ENCODE peak calls at places on chromosomes 6 and 20, in four cellular contexts. W is GM23248, F is HCT116, P is MM.1S. T is an unnamed sample.

GRCh38 chr6:32152414-32153251 is 894 bp upstream of the PRRT1 start:
- DNase-seq in W (peak), F (no peak), P (no peak), T (peak)

GRCh38 chr20:32019563-32020463 is 9.6 kb downstream of the CCM2L start:
- DNase-seq in W (peak), F (no peak), P (no peak), T (no peak)

GRCh38 chr6:169618526-169619490 is 83.0 kb downstream of the WDR27 start:
- DNase-seq in W (peak), F (no peak), P (no peak), T (no peak)

GRCh38 chr20:32834972-32835371 is 15.2 kb downstream of the MAPRE1 start:
- DNase-seq in W (no peak), F (no peak), P (no peak), T (no peak)

GRCh38 chr20:43138061-43138860 is 51.4 kb downstream of the PTPRT start:
- DNase-seq in W (no peak), F (no peak), P (no peak), T (no peak)

GRCh38 chr6:1633366-1634021 is 23.8 kb downstream of the FOXC1 start:
- DNase-seq in W (no peak), F (no peak), P (no peak), T (no peak)

GRCh38 chr6:14366315-14366714 is 248.7 kb downstream of the CD83 start:
- DNase-seq in W (no peak), F (no peak), P (no peak), T (no peak)

GRCh38 chr20:37225146-37225545 is 36.5 kb downstream of the GHRH start:
- DNase-seq in W (no peak), F (no peak), P (no peak), T (no peak)

GRCh38 chr6:20691185-20691584 is 156.9 kb downstream of the CDKAL1 start:
- DNase-seq in W (no peak), F (no peak), P (no peak), T (no peak)

GRCh38 chr20:16601019-16601418 is 27.8 kb upstream of the KIF16B start:
- DNase-seq in W (no peak), F (no peak), P (no peak), T (no peak)

GRCh38 chr20:38612921-38613320 is 11.3 kb downstream of the ARHGAP40 start:
- DNase-seq in W (no peak), F (no peak), P (no peak), T (no peak)

GRCh38 chr6:116476021-116476678 is 15.0 kb downstream of the CALHM6 start:
- DNase-seq in W (no peak), F (no peak), P (peak), T (no peak)

GRCh38 chr6:150925655-150925928 is 60.1 kb downstream of the MTHFD1L start:
- DNase-seq in W (peak), F (no peak), P (no peak), T (no peak)

GRCh38 chr6:158911746-158912158 is 88.2 kb downstream of the RSPH3 start:
- DNase-seq in W (no peak), F (no peak), P (no peak), T (no peak)

GRCh38 chr6:124055986-124056385 is 252.3 kb downstream of the NKAIN2 start:
- DNase-seq in W (no peak), F (no peak), P (no peak), T (no peak)

GRCh38 chr20:52425253-52425652 is 233.7 kb upstream of the ZFP64 start:
- DNase-seq in W (peak), F (no peak), P (no peak), T (no peak)

DNA sequence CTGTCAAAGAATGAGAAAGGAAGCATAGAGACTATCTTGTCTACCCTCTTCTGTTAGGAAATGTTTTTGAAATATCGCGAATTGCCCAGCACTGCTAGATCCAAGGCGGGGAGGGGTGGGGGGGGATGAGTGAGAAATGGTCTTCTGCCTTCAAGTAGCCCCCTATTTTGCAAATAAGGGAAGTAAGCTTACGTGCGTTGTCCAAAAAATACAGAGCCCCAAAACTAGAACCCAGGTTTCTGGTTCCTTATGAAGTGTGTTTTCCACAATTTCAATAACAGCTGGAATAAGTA is 923 bp upstream of the ILRUN start:
- DNase-seq in W (no peak), F (no peak), P (no peak), T (no peak)
- TF ChIP-seq EZH2phosphoT487 in W (no peak), F (no peak), P (no peak), T (no peak)

GRCh38 chr6:41077536-41077935 is 4.8 kb downstream of the NFYA start:
- DNase-seq in W (no peak), F (no peak), P (no peak), T (no peak)
- TF ChIP-seq EZH2phosphoT487 in W (no peak), F (no peak), P (no peak), T (no peak)

GRCh38 chr6:88712243-88712936 is 251.0 kb downstream of the RNGTT start:
- DNase-seq in W (no peak), F (no peak), P (no peak), T (no peak)

GRCh38 chr6:88704980-88705379 is 258.4 kb downstream of the RNGTT start:
- DNase-seq in W (no peak), F (no peak), P (no peak), T (no peak)

GRCh38 chr6:88705601-88706000 is 257.8 kb downstream of the RNGTT start:
- DNase-seq in W (no peak), F (no peak), P (peak), T (no peak)

GRCh38 chr6:88708197-88708744 is 255.1 kb downstream of the RNGTT start:
- DNase-seq in W (peak), F (no peak), P (no peak), T (no peak)

DNA sequence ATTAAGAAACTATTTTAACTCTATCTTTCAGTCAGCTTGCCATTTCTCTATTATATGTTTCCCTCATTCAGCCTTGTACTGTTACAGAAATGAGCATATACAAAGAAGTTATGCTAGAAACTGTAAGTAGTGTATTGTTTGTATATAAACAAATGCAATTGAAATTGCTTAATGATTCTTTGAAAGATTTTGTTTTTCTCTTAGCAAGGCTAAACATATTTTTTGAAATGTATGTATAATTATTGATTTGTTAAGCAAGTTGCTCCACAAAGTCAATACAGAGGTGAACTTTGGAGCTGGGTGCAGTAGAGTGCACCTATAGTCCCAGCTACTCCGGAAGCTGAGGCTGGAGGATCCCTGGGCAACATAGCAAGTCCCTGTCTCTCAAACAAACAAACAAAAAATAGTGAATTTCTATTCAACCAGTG is 253.6 kb downstream of the RNGTT start:
- DNase-seq in W (no peak), F (no peak), P (no peak), T (no peak)
- TF ChIP-seq EZH2phosphoT487 in W (no peak), F (no peak), P (no peak), T (no peak)

GRCh38 chr6:41743406-41744235 is 3.6 kb downstream of the PGC start:
- DNase-seq in W (no peak), F (no peak), P (no peak), T (no peak)
- TF ChIP-seq EZH2phosphoT487 in W (no peak), F (no peak), P (no peak), T (no peak)

DNA sequence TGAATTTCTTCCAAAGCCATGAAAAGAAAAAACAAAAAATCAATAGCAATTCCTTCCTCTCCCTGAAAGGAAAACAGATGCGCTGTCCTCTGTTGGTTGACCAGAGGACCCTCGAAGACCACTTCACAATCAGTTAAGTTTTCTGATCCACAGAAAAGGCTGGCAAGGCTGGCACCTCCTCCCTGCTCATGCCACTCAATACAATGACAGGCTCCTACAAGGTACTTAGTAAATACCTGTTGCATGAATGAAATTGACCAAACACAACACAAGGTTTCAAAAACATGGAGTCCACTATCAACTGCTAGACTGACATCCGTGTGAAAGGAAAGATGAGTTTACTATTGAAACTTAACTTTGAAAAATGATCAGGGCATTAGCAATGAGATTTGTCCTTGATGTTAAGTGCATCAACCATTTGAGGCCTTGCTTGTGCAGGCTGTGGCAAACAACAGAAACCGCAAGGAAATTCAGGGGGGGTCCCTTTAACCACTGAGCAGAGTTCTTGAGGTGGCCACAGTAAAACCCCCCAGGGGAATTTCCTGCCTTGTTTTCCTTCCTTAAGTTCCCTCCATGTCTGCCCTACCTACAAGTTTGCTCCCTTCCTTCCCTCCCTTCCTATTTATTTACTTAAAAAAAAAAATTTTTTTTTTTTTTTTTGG is 27.9 kb upstream of the RTF2 start:
- DNase-seq in W (no peak), F (no peak), P (peak), T (no peak)
- TF ChIP-seq EZH2phosphoT487 in W (no peak), F (no peak), P (no peak), T (no peak)

GRCh38 chr6:30111266-30111856 is 1.5 kb downstream of the TRIM31 start:
- DNase-seq in W (no peak), F (no peak), P (no peak), T (no peak)

GRCh38 chr6:30103630-30104179 is 9.2 kb downstream of the TRIM31 start:
- DNase-seq in W (no peak), F (no peak), P (no peak), T (no peak)

GRCh38 chr6:30102701-30103629 is 9.9 kb downstream of the TRIM31 start:
- DNase-seq in W (peak), F (peak), P (peak), T (peak)

GRCh38 chr6:30112402-30113376 is at the start of gene TRIM31:
- DNase-seq in W (no peak), F (no peak), P (peak), T (no peak)

DNA sequence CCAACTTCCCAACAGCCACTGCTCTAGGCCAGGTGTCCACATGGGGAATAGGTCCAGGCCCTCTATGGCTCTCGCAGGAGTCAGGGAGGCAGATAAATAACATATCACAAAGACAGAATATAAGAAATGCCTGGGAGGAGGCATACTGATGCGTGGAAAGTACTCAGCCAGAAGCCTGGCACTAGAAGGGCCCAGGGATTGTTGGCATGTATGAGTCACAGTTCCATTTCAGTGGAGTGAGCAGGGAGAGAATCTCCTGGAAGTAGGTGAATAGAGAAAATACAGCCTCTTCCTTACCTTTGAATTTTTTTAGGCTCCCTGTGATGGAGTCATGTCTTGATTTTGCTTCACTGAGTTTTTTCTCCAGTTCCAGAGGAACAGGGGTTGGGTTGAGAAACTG is 5.1 kb downstream of the TRIM31 start:
- DNase-seq in W (peak), F (no peak), P (no peak), T (no peak)
- TF ChIP-seq EZH2phosphoT487 in W (no peak), F (no peak), P (no peak), T (no peak)

DNA sequence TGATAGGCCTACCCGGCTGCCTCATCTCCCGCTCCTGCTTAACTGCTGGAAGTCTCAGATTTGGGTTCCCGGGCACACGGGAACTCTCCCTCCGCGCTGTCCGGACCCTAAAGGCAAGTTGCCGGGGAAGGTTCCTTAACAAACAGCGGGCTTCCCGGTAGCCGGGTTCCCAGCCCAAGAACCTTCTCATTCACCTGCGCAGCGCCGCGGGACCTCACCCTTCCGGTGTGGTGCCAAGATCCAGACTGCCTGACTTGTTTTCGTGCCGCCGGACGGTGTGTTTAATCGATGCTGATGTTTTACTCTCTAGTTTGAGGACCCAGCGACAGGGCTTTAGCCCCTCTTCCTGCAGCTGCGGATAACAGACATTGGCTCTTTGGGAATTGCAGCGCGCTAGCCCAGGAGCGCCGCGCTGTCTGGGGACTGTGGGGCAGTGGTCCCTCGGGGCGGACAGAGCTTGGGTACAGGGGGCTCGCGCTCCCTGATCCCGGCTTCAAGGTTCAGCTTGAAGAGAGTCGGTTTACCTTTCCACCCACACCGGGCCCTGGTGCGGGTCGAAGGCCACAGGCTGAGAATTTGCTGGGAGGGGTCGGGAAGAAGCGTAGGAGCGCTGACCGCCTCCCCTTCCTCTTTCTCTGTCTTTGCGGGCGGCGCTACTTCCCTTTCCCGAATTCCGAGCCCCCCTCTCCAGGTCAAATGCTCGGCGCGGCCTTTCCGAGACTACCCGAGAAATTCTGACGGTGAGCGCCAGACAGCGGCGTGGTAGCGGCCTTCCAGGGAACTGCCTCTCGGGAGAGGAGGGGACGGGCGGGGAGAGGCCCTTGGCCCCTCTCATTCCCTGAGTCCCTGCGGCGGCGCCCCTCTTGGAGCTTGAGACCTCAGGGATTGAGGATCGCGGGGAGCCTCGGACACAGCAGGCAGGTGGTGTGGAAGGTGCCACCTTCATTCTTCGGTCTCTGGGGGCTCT is 17.2 kb downstream of the ABT1 start:
- DNase-seq in W (peak), F (no peak), P (no peak), T (peak)
- TF ChIP-seq EZH2phosphoT487 in W (peak), F (no peak), P (no peak), T (peak)

DNA sequence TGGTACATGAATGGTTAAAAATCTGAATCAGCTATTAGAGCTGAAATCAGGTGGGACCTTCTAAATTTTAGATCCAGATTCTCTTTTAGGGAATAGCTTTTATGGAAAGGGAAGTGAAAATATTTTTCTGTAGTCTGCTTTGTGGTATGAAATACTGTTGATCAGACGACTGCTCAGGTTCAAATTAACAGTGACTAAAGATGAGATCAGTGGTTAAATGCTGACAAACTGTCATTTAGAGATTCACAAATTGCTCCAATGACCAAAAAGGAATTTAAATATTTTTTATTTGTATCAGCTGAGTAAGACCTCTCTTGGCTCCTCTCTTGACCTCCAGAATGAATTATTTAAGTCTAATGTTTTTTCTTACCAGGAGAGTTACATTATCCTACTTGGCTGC is 77.3 kb downstream of the KCNQ5 start:
- DNase-seq in W (peak), F (no peak), P (no peak), T (no peak)
- TF ChIP-seq EZH2phosphoT487 in W (no peak), F (no peak), P (no peak), T (no peak)

GRCh38 chr20:59939879-59940128 is 301 bp downstream of the PPP1R3D start:
- DNase-seq in W (peak), F (no peak), P (no peak), T (no peak)
- TF ChIP-seq EZH2phosphoT487 in W (no peak), F (no peak), P (no peak), T (no peak)

GRCh38 chr6:85252085-85252484 is 197.8 kb upstream of the NT5E start:
- DNase-seq in W (no peak), F (no peak), P (no peak), T (no peak)
- TF ChIP-seq EZH2phosphoT487 in W (no peak), F (no peak), P (no peak), T (no peak)

T was measured in neural progenitor cell.